ENCODE peak calls at places on chromosomes 2 and 18, in seven cellular contexts. N is choroid plexus epithelial cell, D is GM20000, G is MM.1S, M is prostate gland, K is AG10803, P is kidney epithelial cell. R is an unnamed sample.

GRCh38 chr18:62460851-62461300 is 61.9 kb upstream of the ZCCHC2 start:
- DNase-seq in N (peak; percentile 68), D (no peak), G (no peak), M (no peak), K (peak; percentile 6), P (no peak), R (no peak)

GRCh38 chr2:16208921-16209320 is 268.6 kb downstream of the MYCN start:
- DNase-seq in N (no peak), D (no peak), G (no peak), M (no peak), K (no peak), P (no peak), R (no peak)

GRCh38 chr2:191318037-191318728 is 73.0 kb downstream of the MYO1B start:
- DNase-seq in N (peak; percentile 82), D (no peak), G (no peak), M (peak; percentile 45), K (peak; percentile 55), P (no peak), R (peak; percentile 67)

GRCh38 chr18:39318008-39318407 is 1752.4 kb upstream of the CELF4 start:
- DNase-seq in N (no peak), D (no peak), G (peak; percentile 52), M (no peak), K (no peak), P (no peak), R (no peak)

GRCh38 chr2:73981081-73981968 is 3.4 kb upstream of the TET3 start:
- DNase-seq in N (no peak), D (peak; percentile 74), G (no peak), M (no peak), K (no peak), P (no peak), R (no peak)

GRCh38 chr18:13279181-13280065 is 60.9 kb downstream of the LDLRAD4 start:
- DNase-seq in N (no peak), D (no peak), G (no peak), M (no peak), K (no peak), P (no peak), R (no peak)

GRCh38 chr18:63138469-63139340 is 180.9 kb downstream of the BCL2 start:
- DNase-seq in N (peak; percentile 18), D (peak; percentile 59), G (peak; percentile 74), M (no peak), K (peak; percentile 35), P (no peak), R (no peak)

GRCh38 chr2:62505649-62506420 is at the start of gene TMEM17:
- DNase-seq in N (peak; percentile 93), D (peak; percentile 85), G (peak; percentile 60), M (peak; percentile 89), K (peak; percentile 92), P (peak; percentile 28), R (no peak)

GRCh38 chr2:184174493-184175112 is 423.7 kb upstream of the ZNF804A start:
- DNase-seq in N (no peak), D (no peak), G (no peak), M (no peak), K (no peak), P (no peak), R (no peak)

GRCh38 chr18:48902023-48902855 is 48.5 kb downstream of the SMAD7 start:
- DNase-seq in N (peak; percentile 95), D (no peak), G (no peak), M (peak; percentile 56), K (peak; percentile 90), P (peak; percentile 56), R (no peak)

GRCh38 chr2:43105586-43106562 is 120.5 kb downstream of the ZFP36L2 start:
- DNase-seq in N (peak; percentile 63), D (peak; percentile 77), G (no peak), M (peak; percentile 47), K (peak; percentile 68), P (no peak), R (no peak)

GRCh38 chr18:46301081-46301480 is 196.9 kb downstream of the HAUS1 start:
- DNase-seq in N (no peak), D (no peak), G (no peak), M (no peak), K (peak; percentile 9), P (no peak), R (no peak)

GRCh38 chr2:223537669-223538601 is 64.2 kb downstream of the SCG2 start:
- DNase-seq in N (peak; percentile 68), D (no peak), G (no peak), M (no peak), K (no peak), P (no peak), R (no peak)

GRCh38 chr2:43507137-43507536 is 88.7 kb downstream of the THADA start:
- DNase-seq in N (no peak), D (no peak), G (no peak), M (no peak), K (no peak), P (no peak), R (no peak)

GRCh38 chr2:241573741-241574140 is 15.2 kb downstream of the BOK start:
- DNase-seq in N (no peak), D (no peak), G (no peak), M (no peak), K (no peak), P (no peak), R (no peak)

GRCh38 chr18:78976697-78977626 is 2.7 kb upstream of the SALL3 start:
- DNase-seq in N (no peak), D (no peak), G (no peak), M (no peak), K (no peak), P (no peak), R (no peak)

GRCh38 chr2:211899871-211900482 is 638.6 kb downstream of the ERBB4 start:
- DNase-seq in N (peak; percentile 11), D (no peak), G (no peak), M (no peak), K (no peak), P (no peak), R (no peak)

GRCh38 chr2:9118383-9118960 is 88.1 kb upstream of the ASAP2 start:
- DNase-seq in N (no peak), D (no peak), G (no peak), M (no peak), K (no peak), P (no peak), R (no peak)

GRCh38 chr2:217184242-217184641 is 324.4 kb upstream of the TNP1 start:
- DNase-seq in N (no peak), D (no peak), G (no peak), M (no peak), K (no peak), P (no peak), R (no peak)

GRCh38 chr2:54416166-54416798 is 39.8 kb upstream of the SPTBN1 start:
- DNase-seq in N (peak; percentile 82), D (no peak), G (no peak), M (peak; percentile 33), K (no peak), P (peak; percentile 18), R (no peak)

GRCh38 chr2:143936758-143937562 is 583.0 kb downstream of the ZEB2 start:
- DNase-seq in N (peak; percentile 38), D (peak; percentile 77), G (no peak), M (no peak), K (peak; percentile 36), P (no peak), R (no peak)

GRCh38 chr18:627211-627610 is 30.2 kb upstream of the TYMS start:
- DNase-seq in N (no peak), D (no peak), G (no peak), M (no peak), K (peak; percentile 48), P (no peak), R (no peak)

GRCh38 chr2:31253344-31254155 is 19.6 kb downstream of the EHD3 start:
- DNase-seq in N (no peak), D (no peak), G (no peak), M (peak; percentile 33), K (no peak), P (no peak), R (no peak)
- TF ChIP-seq CTCF in N (no peak), D (no peak), G (no peak), M (no peak), K (no peak), P (no peak), R (no peak)

DNA sequence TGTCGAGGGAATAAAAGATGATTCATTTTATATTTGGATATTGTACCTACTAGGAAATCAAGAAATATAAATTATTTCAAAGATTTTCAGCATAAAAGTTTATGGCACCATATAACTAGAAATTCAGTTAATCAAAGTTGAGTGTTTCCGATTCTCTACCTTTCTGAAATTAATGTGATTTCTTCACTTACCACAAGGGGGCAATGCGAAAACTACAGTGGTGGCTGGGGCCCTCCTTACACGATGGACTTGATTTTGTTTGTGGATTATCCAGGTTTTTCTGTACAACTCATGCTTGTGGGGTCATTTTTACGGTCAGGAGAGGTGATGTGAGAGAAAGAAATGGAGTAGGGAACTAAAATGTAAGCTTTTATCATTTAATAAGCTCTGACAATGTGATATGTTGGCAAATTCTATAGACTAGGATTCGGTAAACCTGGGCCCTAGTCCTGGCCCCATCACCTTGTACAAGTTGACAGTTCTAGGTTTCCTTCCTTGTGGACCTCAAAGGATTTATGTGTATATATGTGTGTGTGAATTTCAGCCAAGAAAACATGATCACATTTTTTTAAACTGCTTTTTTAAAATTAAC is 47.6 kb downstream of the G6PC2 start:
- DNase-seq in N (peak; percentile 46), D (peak; percentile 5), G (peak; percentile 37), M (no peak), K (no peak), P (no peak), R (no peak)
- TF ChIP-seq CTCF in N (peak; percentile 74), D (peak; percentile 28), G (peak; percentile 70), M (peak; percentile 40), K (peak; percentile 60), P (peak; percentile 59), R (peak; percentile 53)

GRCh38 chr2:46772500-46772899 is 143.1 kb downstream of the MCFD2 start:
- DNase-seq in N (no peak), D (no peak), G (no peak), M (no peak), K (no peak), P (no peak), R (no peak)

GRCh38 chr2:46771309-46771708 is 144.3 kb downstream of the MCFD2 start:
- DNase-seq in N (no peak), D (no peak), G (no peak), M (no peak), K (peak; percentile 24), P (no peak), R (no peak)

GRCh38 chr2:46767706-46768105 is 147.9 kb downstream of the MCFD2 start:
- DNase-seq in N (no peak), D (no peak), G (no peak), M (no peak), K (no peak), P (no peak), R (no peak)

GRCh38 chr2:46770622-46771021 is 145.0 kb downstream of the MCFD2 start:
- DNase-seq in N (peak; percentile 91), D (no peak), G (no peak), M (no peak), K (peak; percentile 88), P (peak; percentile 74), R (no peak)

DNA sequence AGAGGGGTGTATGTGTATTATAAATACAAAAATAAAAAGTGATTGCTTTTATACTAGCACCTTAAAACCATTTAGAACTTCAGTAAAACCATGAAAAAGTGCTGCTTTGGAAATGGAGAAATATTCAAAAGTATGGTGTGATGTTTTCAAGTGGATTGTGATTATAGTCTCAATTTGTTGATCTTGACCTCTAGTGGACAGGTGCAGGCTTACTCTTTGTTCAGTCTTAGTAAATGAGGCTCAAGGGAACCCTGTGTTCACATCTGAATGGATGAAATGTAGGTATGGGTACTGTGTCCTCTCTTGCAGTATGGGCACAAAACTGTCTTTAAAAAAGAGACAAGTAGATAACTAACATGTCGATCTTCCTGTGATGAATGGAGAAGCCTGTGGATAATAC is 145.8 kb downstream of the MCFD2 start:
- DNase-seq in N (no peak), D (no peak), G (no peak), M (no peak), K (no peak), P (no peak), R (no peak)
- TF ChIP-seq CTCF in N (peak; percentile 14), D (no peak), G (no peak), M (peak; percentile 27), K (peak; percentile 29), P (peak; percentile 8), R (peak; percentile 38)

GRCh38 chr2:201182650-201183372 is at the start of gene CASP10:
- DNase-seq in N (peak; percentile 86), D (peak; percentile 69), G (peak; percentile 94), M (no peak), K (peak; percentile 39), P (peak; percentile 29), R (peak; percentile 38)
- TF ChIP-seq CTCF in N (peak; percentile 63), D (peak; percentile 42), G (peak; percentile 81), M (peak; percentile 61), K (peak; percentile 38), P (peak; percentile 30), R (no peak)